ENCODE peak calls at places on chromosomes 16 and 17, in four cellular contexts. R, C, P and K are unnamed samples.

GRCh38 chr17:45260204-45260783 is 1.6 kb downstream of the SPATA32 start:
- DNase-seq in R (no peak), C (no peak), P (no peak), K (no peak)

GRCh38 chr16:83187404-83187803 is 560.6 kb downstream of the CDH13 start:
- DNase-seq in R (no peak), C (no peak), P (no peak), K (no peak)

GRCh38 chr17:6573982-6574688 is 17.8 kb upstream of the PITPNM3 start:
- DNase-seq in R (no peak), C (no peak), P (no peak), K (no peak)

GRCh38 chr16:29862383-29862883 is 593 bp downstream of the CDIPT start:
- DNase-seq in R (no peak), C (no peak), P (peak; percentile 28), K (no peak)

GRCh38 chr16:84810518-84811273 is 9.1 kb upstream of the CRISPLD2 start:
- DNase-seq in R (peak; percentile 40), C (no peak), P (no peak), K (no peak)

GRCh38 chr17:45672301-45672700 is 111.8 kb upstream of the CRHR1 start:
- DNase-seq in R (no peak), C (no peak), P (peak; percentile 43), K (no peak)

GRCh38 chr16:80294172-80294571 is 246.6 kb upstream of the DYNLRB2 start:
- DNase-seq in R (no peak), C (no peak), P (no peak), K (no peak)

GRCh38 chr17:37478187-37478586 is 11.5 kb upstream of the DUSP14 start:
- DNase-seq in R (no peak), C (no peak), P (no peak), K (no peak)

GRCh38 chr16:72986011-72986410 is 61.9 kb downstream of the ZFHX3 start:
- DNase-seq in R (no peak), C (no peak), P (no peak), K (no peak)

GRCh38 chr16:24993722-24994686 is 21.2 kb downstream of the ARHGAP17 start:
- DNase-seq in R (no peak), C (peak; percentile 99), P (peak; percentile 25), K (no peak)

GRCh38 chr16:84859681-84860080 is 39.9 kb downstream of the CRISPLD2 start:
- DNase-seq in R (no peak), C (no peak), P (no peak), K (no peak)

GRCh38 chr17:29078183-29079045 is 35.5 kb downstream of the PIPOX start:
- DNase-seq in R (no peak), C (no peak), P (no peak), K (no peak)

GRCh38 chr16:3578610-3579551 is 1.7 kb upstream of the NLRC3 start:
- DNase-seq in R (peak; percentile 56), C (no peak), P (peak; percentile 73), K (no peak)

GRCh38 chr17:8163978-8164814 is 1.4 kb upstream of the VAMP2 start:
- DNase-seq in R (no peak), C (no peak), P (peak; percentile 79), K (no peak)

GRCh38 chr16:66150691-66151090 is 215.8 kb upstream of the CDH5 start:
- DNase-seq in R (no peak), C (no peak), P (no peak), K (no peak)

GRCh38 chr16:10817963-10818941 is at the start of gene TVP23A:
- DNase-seq in R (no peak), C (no peak), P (peak; percentile 69), K (no peak)

GRCh38 chr17:49214665-49215360 is 4.3 kb downstream of the ABI3 start:
- DNase-seq in R (no peak), C (no peak), P (no peak), K (no peak)

GRCh38 chr17:55246583-55246982 is 18.2 kb upstream of the HLF start:
- DNase-seq in R (no peak), C (no peak), P (no peak), K (no peak)

GRCh38 chr16:85321856-85322271 is 209.6 kb upstream of the CIBAR2 start:
- DNase-seq in R (no peak), C (no peak), P (peak; percentile 57), K (no peak)

GRCh38 chr16:51326131-51326856 is 175.2 kb upstream of the SALL1 start:
- DNase-seq in R (no peak), C (no peak), P (no peak), K (no peak)

GRCh38 chr17:38906429-38907172 is 18.8 kb upstream of the LASP1NB start:
- DNase-seq in R (no peak), C (no peak), P (no peak), K (no peak)

GRCh38 chr16:57127037-57127763 is 34.8 kb downstream of the CPNE2 start:
- DNase-seq in R (peak; percentile 42), C (no peak), P (no peak), K (no peak)

GRCh38 chr16:86080131-86080875 is 181.3 kb downstream of the IRF8 start:
- DNase-seq in R (no peak), C (no peak), P (no peak), K (no peak)

GRCh38 chr17:1467258-1467657 is 11.2 kb upstream of the CRK start:
- DNase-seq in R (no peak), C (no peak), P (no peak), K (no peak)

GRCh38 chr16:12721841-12722467 is 81.7 kb downstream of the CPPED1 start:
- DNase-seq in R (no peak), C (no peak), P (no peak), K (no peak)

GRCh38 chr17:31190351-31190750 is 95.6 kb downstream of the NF1 start:
- DNase-seq in R (no peak), C (no peak), P (no peak), K (no peak)

DNA sequence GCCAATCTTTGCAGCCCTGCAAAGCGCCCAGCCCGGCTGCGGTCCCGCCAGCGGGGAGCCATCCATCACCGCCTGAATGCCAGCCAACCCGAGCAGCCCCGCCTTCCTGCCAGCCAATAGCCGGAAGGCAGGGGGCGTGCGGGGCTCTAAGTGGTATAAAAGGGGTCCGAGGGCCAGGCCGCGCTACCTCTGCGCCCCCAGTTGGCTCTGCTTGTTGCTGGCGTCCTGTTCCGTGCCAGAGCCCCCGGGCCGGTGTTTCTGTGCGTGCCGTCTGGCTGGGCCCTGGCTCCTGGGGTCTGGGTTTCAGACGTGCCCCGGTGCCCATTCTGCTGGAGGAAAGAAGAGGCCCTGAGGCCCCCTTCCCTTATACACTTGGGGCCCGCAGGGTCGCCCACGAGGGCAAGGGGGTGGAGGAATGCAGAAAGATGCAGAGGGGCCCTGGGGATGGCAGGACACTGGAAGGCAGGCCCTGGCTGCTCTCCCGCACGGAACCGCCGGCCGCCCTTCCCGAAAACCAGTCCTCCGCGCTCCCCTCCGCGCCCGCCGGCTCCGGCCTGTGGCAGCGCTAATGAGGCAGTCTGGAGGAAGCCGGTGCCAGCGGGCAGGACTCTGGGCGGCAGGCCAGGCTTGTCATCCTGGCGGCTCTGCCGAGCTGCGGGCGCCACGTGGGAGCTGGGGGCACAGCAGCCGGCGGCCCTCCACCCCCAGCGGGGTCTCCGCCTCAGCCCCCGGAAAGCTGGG is 14.0 kb downstream of the COPZ2 start:
- DNase-seq in R (no peak), C (peak; percentile 50), P (no peak), K (no peak)
- TF ChIP-seq FOXK2 in R (no peak), C (no peak), P (no peak), K (no peak)

DNA sequence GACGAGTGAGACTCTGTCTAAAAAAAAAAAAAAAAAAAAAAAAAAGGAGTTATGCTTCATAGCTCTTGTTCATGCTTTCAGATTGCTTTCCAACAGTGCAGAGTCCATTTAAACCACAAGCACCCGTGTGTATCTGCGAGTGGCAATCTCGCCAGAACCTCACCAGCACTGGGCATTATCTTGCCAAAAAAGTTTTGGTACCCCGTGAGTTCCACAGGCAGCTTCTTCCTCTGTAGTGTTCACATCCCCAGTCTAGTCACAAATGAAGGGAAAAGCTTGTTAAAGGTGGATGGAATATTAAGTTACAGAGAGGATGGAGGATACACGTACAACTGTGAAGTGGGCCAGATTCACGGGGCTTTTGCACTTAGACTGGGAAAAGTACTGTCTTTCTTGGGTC is 33.5 kb downstream of the WSB1 start:
- DNase-seq in R (no peak), C (no peak), P (no peak), K (no peak)
- TF ChIP-seq FOXK2 in R (no peak), C (no peak), P (no peak), K (no peak)

GRCh38 chr17:57880086-57880456 is 30.2 kb upstream of the MRPS23 start:
- DNase-seq in R (no peak), C (no peak), P (no peak), K (no peak)
- TF ChIP-seq FOXK2 in R (no peak), C (no peak), P (no peak), K (no peak)

DNA sequence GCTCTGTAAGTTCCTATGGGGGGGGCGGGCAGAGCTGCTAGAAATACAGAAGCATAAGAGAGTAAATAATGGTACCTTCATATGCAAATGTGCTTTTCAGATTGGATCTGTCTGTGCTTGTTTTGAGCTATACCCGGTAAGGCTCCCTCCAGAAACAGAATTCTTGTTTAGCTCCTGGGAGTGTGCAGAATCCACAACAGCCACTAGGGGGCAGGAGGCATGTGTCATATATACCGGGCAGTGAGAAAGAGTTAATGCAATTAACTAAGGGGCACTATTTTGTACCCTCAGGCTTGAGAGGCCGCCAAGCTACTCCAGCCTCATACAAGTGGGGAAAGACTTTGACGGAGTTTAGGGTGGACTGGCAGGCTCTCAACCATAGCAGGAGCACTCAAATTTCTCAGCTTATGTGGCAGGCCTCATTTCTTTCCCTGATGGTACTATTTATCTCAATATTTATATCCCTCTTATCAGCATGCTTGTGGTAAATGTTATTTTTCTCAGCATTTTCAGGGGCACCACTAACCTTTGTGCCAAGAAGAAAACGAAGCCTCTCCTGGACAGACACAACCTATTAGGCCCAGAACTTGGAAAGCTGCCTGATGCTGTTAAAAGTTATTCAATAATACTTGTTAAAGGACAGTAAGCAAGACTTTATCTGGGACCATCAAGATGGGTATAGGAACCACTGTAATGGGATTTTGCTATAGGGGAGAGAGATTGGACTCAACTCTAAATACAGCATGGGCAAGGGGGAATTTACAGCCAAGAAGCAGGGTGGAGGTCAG is 10.7 kb upstream of the CENPV start:
- DNase-seq in R (peak; percentile 61), C (peak; percentile 66), P (peak; percentile 63), K (peak; percentile 74)
- TF ChIP-seq FOXK2 in R (no peak), C (no peak), P (no peak), K (no peak)

DNA sequence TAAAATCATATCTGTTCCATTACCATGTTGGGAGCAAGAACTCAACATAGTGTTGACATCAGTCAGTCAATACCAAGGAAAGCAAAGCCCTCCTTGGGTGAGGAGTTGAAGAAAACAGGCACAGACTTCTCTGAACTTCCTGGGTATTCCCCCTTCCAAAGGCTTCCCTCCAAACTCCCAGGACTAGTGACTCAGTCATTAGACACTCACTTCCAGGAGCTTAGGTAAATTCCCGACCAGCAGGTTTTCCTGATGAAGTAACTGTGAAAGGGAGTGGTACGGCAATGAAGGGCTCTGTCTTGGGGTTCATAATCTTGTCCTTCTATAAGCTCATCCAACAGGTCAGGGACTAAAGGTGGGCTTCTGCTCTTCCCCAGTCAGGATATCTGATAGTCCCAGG is 293.8 kb upstream of the AXIN2 start:
- DNase-seq in R (no peak), C (no peak), P (no peak), K (no peak)
- TF ChIP-seq FOXK2 in R (no peak), C (no peak), P (no peak), K (no peak)

GRCh38 chr17:71649986-71650385 is 470.8 kb upstream of the SOX9 start:
- DNase-seq in R (no peak), C (no peak), P (no peak), K (no peak)
- TF ChIP-seq FOXK2 in R (no peak), C (no peak), P (no peak), K (no peak)